ENCODE peak calls at places on chromosomes 5 and 9, in eight cellular contexts. B is AG09309, Z is HL-60, V is kidney epithelial cell, O is cardiac muscle cell, M is GM23338, W is RWPE2, F is BE2C. X is an unnamed sample.
A peak's percentile ranks its signal among the peaks of the same experiment; 100 is the strongest.

GRCh38 chr5:58284886-58285285 is 175.0 kb downstream of the PLK2 start:
- DNase-seq in B (no peak), Z (no peak), V (no peak), O (no peak), M (no peak), W (no peak), F (no peak), X (no peak)

GRCh38 chr9:92970467-92970923 is 23.2 kb downstream of the FGD3 start:
- DNase-seq in B (no peak), Z (no peak), V (no peak), O (no peak), M (peak; percentile 95), W (no peak), F (no peak), X (no peak)

GRCh38 chr5:32449216-32449721 is 4.7 kb upstream of the ZFR start:
- DNase-seq in B (no peak), Z (no peak), V (no peak), O (no peak), M (no peak), W (no peak), F (no peak), X (no peak)

GRCh38 chr5:10550222-10550995 is 13.5 kb upstream of the ANKRD33B start:
- DNase-seq in B (no peak), Z (no peak), V (no peak), O (no peak), M (no peak), W (peak; percentile 39), F (no peak), X (no peak)

GRCh38 chr9:114953917-114954316 is 23.5 kb upstream of the TNFSF8 start:
- DNase-seq in B (peak; percentile 73), Z (peak; percentile 84), V (peak; percentile 29), O (peak; percentile 90), M (no peak), W (no peak), F (no peak), X (peak; percentile 27)

GRCh38 chr9:93048706-93049448 is 9.6 kb upstream of the SUSD3 start:
- DNase-seq in B (no peak), Z (no peak), V (no peak), O (no peak), M (no peak), W (peak; percentile 18), F (no peak), X (no peak)

GRCh38 chr9:134509306-134509705 is 132.3 kb upstream of the COL5A1 start:
- DNase-seq in B (no peak), Z (no peak), V (no peak), O (no peak), M (no peak), W (no peak), F (no peak), X (no peak)

GRCh38 chr5:59275537-59276276 is 617.8 kb downstream of the PDE4D start:
- DNase-seq in B (no peak), Z (no peak), V (peak; percentile 67), O (peak; percentile 71), M (peak; percentile 75), W (no peak), F (no peak), X (peak; percentile 52)

GRCh38 chr5:76273491-76273890 is 129.6 kb upstream of the IQGAP2 start:
- DNase-seq in B (no peak), Z (no peak), V (no peak), O (no peak), M (no peak), W (no peak), F (no peak), X (no peak)

GRCh38 chr5:126854526-126855110 is 77.7 kb downstream of the LMNB1 start:
- DNase-seq in B (no peak), Z (no peak), V (no peak), O (no peak), M (no peak), W (no peak), F (no peak), X (no peak)

GRCh38 chr5:126852104-126852531 is 75.2 kb downstream of the LMNB1 start:
- DNase-seq in B (no peak), Z (no peak), V (no peak), O (peak; percentile 61), M (peak; percentile 43), W (no peak), F (no peak), X (no peak)

GRCh38 chr5:126852916-126853315 is 76.0 kb downstream of the LMNB1 start:
- DNase-seq in B (no peak), Z (no peak), V (no peak), O (no peak), M (no peak), W (no peak), F (no peak), X (no peak)

GRCh38 chr5:126857472-126858410 is 80.8 kb downstream of the LMNB1 start:
- DNase-seq in B (no peak), Z (no peak), V (no peak), O (peak; percentile 85), M (peak; percentile 54), W (no peak), F (no peak), X (no peak)

GRCh38 chr5:126855266-126855665 is 78.3 kb downstream of the LMNB1 start:
- DNase-seq in B (no peak), Z (no peak), V (no peak), O (peak; percentile 71), M (no peak), W (no peak), F (no peak), X (no peak)
- H3K4me3 ChIP-seq in B (no peak overlapping the region), Z (no peak overlapping the region), V (no peak overlapping the region), O (no peak overlapping the region), M (no peak overlapping the region), W (no peak overlapping the region), F (no peak overlapping the region), X (no peak overlapping the region)

GRCh38 chr9:129875181-129875611 is 39.9 kb downstream of the USP20 start:
- DNase-seq in B (no peak), Z (no peak), V (no peak), O (no peak), M (peak; percentile 69), W (no peak), F (no peak), X (no peak)
- TF ChIP-seq CTCF in B (no peak), Z (no peak), V (no peak), O (peak; percentile 30), M (peak; percentile 35), W (no peak), F (peak; percentile 34), X (peak; percentile 17)

DNA sequence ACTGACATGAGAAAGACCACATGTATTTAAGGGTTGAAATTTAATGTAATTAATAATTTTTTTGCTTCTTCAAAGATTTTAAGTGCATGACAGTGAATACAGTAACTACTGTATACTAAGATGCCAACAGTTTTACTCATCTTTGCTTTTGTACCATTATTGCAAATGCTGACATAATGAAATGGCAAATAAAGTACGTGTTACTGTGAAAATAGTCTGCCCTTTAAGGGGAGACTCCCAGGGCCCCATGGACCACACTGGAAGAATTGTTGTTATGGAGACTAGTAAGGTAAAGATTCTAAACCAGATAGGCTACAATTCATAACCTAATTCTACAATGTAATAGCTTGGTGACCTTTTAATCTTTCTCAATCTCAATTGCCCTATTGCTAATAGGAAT is 84.7 kb downstream of the NR3C1 start:
- DNase-seq in B (no peak), Z (no peak), V (no peak), O (no peak), M (no peak), W (no peak), F (no peak), X (no peak)
- H3K4me3 ChIP-seq in B (no peak overlapping the region), Z (no peak overlapping the region), V (no peak overlapping the region), O (no peak overlapping the region), M (no peak overlapping the region), W (no peak overlapping the region), F (no peak overlapping the region), X (no peak overlapping the region)

DNA sequence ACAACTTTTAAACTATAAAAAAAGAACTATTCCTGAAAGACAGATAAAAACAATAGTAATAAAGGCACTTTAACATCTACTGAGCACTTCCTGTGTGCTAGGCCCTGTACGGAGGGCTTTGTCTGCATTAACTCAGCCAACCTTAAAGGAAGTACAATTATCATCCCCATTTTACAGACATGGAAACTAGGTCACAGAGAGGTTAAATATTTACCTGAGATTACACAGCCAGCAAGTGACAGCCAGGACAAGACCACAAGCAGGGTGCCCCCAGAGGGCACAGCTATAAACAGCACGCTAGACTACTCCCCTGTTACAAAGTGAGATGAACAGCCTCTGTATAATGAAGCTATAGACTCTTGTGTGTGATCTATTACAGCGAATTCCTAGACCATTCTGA is 25.5 kb downstream of the DDX31 start:
- DNase-seq in B (no peak), Z (no peak), V (no peak), O (no peak), M (peak; percentile 37), W (no peak), F (no peak), X (no peak)
- TF ChIP-seq CTCF in B (no peak), Z (no peak), V (peak; percentile 9), O (peak; percentile 18), M (peak; percentile 50), W (peak; percentile 15), F (peak; percentile 43), X (peak; percentile 17)

GRCh38 chr9:99259231-99259918 is 37.3 kb downstream of the SEC61B start:
- DNase-seq in B (no peak), Z (no peak), V (no peak), O (peak; percentile 70), M (peak; percentile 34), W (no peak), F (peak; percentile 65), X (peak; percentile 67)
- H3K4me3 ChIP-seq in B (no peak overlapping the region), Z (no peak overlapping the region), V (no peak overlapping the region), O (no peak overlapping the region), M (no peak overlapping the region), W (no peak overlapping the region), F (peak overlapping the region; percentile 44), X (peak overlapping the region; percentile 36)

GRCh38 chr9:128341435-128341849 is 1.1 kb downstream of the SLC27A4 start:
- DNase-seq in B (no peak), Z (peak; percentile 79), V (no peak), O (peak; percentile 69), M (peak; percentile 93), W (no peak), F (peak; percentile 78), X (peak; percentile 42)
- TF ChIP-seq CTCF in B (peak; percentile 78), Z (peak; percentile 61), V (peak; percentile 75), O (peak; percentile 69), M (peak; percentile 69), W (peak; percentile 90), F (peak; percentile 68), X (peak; percentile 72)

X was measured in LNCaP clone FGC.